ENCODE peak calls at places on chromosomes 3 and 15, in five cellular contexts. M, H, X, V and S are unnamed samples.

GRCh38 chr15:93974804-93975481 is 256.4 kb upstream of the MCTP2 start:
- DNase-seq in V (peak; percentile 9), M (peak; percentile 73), X (no peak), H (peak; percentile 35), S (peak; percentile 42)

GRCh38 chr3:113054552-113054951 is 63.8 kb downstream of the GTPBP8 start:
- DNase-seq in X (no peak), H (no peak), V (peak; percentile 57), M (no peak), S (no peak)

GRCh38 chr3:184560531-184560930 is 1.1 kb upstream of the EPHB3 start:
- DNase-seq in H (no peak), M (no peak), X (no peak), V (no peak), S (no peak)

GRCh38 chr3:154818676-154819255 is 261.4 kb upstream of the MME start:
- DNase-seq in H (no peak), X (no peak), M (no peak), V (peak; percentile 11), S (no peak)

GRCh38 chr3:42600958-42601675 is 631 bp downstream of the NKTR start:
- DNase-seq in V (peak; percentile 76), H (peak; percentile 63), M (peak; percentile 55), X (no peak), S (peak; percentile 57)

GRCh38 chr3:25453521-25454410 is 25.7 kb downstream of the RARB start:
- DNase-seq in H (no peak), M (no peak), X (no peak), V (no peak), S (peak; percentile 19)

GRCh38 chr3:44966795-44967278 is 9.1 kb downstream of the ZDHHC3 start:
- DNase-seq in H (peak; percentile 79), V (no peak), M (no peak), X (no peak), S (peak; percentile 81)

GRCh38 chr15:42727740-42728355 is 9.1 kb downstream of the CDAN1 start:
- DNase-seq in V (no peak), X (no peak), M (peak; percentile 28), H (no peak), S (no peak)

GRCh38 chr15:82649226-82649999 is 2.2 kb upstream of the CPEB1 start:
- DNase-seq in M (no peak), H (no peak), X (no peak), V (no peak), S (no peak)

GRCh38 chr3:129013491-129013891 is 12.4 kb downstream of the EFCC1 start:
- DNase-seq in V (no peak), M (no peak), H (no peak), X (no peak), S (peak; percentile 95)

GRCh38 chr3:150830745-150831144 is 67.8 kb upstream of the SIAH2 start:
- DNase-seq in V (no peak), M (no peak), X (no peak), H (no peak), S (no peak)

GRCh38 chr3:126473292-126474168 is 2.2 kb downstream of the ZXDC start:
- DNase-seq in H (no peak), X (no peak), V (no peak), M (no peak), S (peak; percentile 23)

GRCh38 chr3:36991923-36992805 is 767 bp downstream of the EPM2AIP1 start:
- DNase-seq in M (no peak), X (no peak), V (peak; percentile 83), H (no peak), S (no peak)

GRCh38 chr3:171184372-171184771 is 157.9 kb upstream of the SLC2A2 start:
- DNase-seq in M (no peak), V (no peak), X (no peak), H (no peak), S (no peak)

GRCh38 chr3:128466840-128467541 is at the start of gene DNAJB8:
- DNase-seq in H (no peak), X (no peak), M (no peak), V (no peak), S (no peak)

GRCh38 chr3:70933105-70933810 is 620.8 kb upstream of the MDFIC2 start:
- DNase-seq in X (no peak), V (no peak), H (no peak), M (no peak), S (no peak)

GRCh38 chr15:67788986-67789385 is 36.3 kb upstream of the SKOR1 start:
- DNase-seq in V (no peak), H (no peak), X (no peak), M (no peak), S (no peak)

GRCh38 chr3:87132801-87133200 is 94.3 kb upstream of the CHMP2B start:
- DNase-seq in V (peak; percentile 24), X (no peak), H (no peak), M (no peak), S (no peak)

GRCh38 chr3:126758882-126759281 is 54.8 kb downstream of the CHCHD6 start:
- DNase-seq in V (no peak), H (no peak), X (no peak), M (no peak), S (no peak)

GRCh38 chr3:194740859-194741486 is 55.3 kb downstream of the FAM43A start:
- DNase-seq in H (no peak), M (no peak), V (peak; percentile 61), X (no peak), S (peak; percentile 88)

GRCh38 chr15:98920091-98920880 is 87.3 kb downstream of the PGPEP1L start:
- DNase-seq in X (no peak), M (no peak), H (no peak), V (peak; percentile 59), S (no peak)

GRCh38 chr3:98151241-98151640 is 4.0 kb downstream of the OR5H14 start:
- DNase-seq in H (no peak), V (peak; percentile 4), X (no peak), M (no peak), S (peak; percentile 96)

GRCh38 chr3:184491867-184492615 is 69.5 kb upstream of the EPHB3 start:
- DNase-seq in V (no peak), M (no peak), H (peak; percentile 12), X (no peak), S (no peak)

GRCh38 chr3:129613205-129613740 is 6.8 kb upstream of the PLXND1 start:
- DNase-seq in V (no peak), M (no peak), X (no peak), H (no peak), S (no peak)

GRCh38 chr3:47661121-47661752 is 82.6 kb upstream of the CSPG5 start:
- DNase-seq in X (no peak), M (no peak), V (peak; percentile 84), H (no peak), S (no peak)